ENCODE peak calls at places on chromosomes 12 and 14, in five cellular contexts. C, W, Y, N and E are unnamed samples.
A peak's percentile ranks its signal among the peaks of the same experiment; 100 is the strongest.

GRCh38 chr12:30847259-30847658 is 79.3 kb upstream of the TSPAN11 start:
- DNase-seq in N (peak; percentile 76), C (no peak), Y (no peak), W (no peak), E (no peak)

GRCh38 chr14:37452323-37452722 is 142.7 kb downstream of the FOXA1 start:
- DNase-seq in Y (no peak), C (no peak), N (no peak), W (no peak), E (no peak)

GRCh38 chr14:99015833-99016232 is 256.2 kb downstream of the BCL11B start:
- DNase-seq in W (no peak), Y (no peak), C (no peak), N (no peak), E (no peak)

GRCh38 chr12:65306603-65307501 is 28.4 kb downstream of the MSRB3 start:
- DNase-seq in C (no peak), N (peak; percentile 83), Y (peak; percentile 25), W (no peak), E (no peak)

GRCh38 chr14:45810152-45810872 is 557.3 kb upstream of the MIS18BP1 start:
- DNase-seq in C (no peak), Y (no peak), N (peak; percentile 9), W (no peak), E (no peak)

GRCh38 chr12:61804301-61804700 is 455.9 kb upstream of the USP15 start:
- DNase-seq in W (no peak), Y (no peak), N (no peak), C (no peak), E (no peak)

GRCh38 chr14:76937181-76938091 is 91.1 kb downstream of the IRF2BPL start:
- DNase-seq in W (peak; percentile 39), Y (no peak), N (no peak), C (peak; percentile 83), E (no peak)

GRCh38 chr12:569091-569676 is 94.1 kb downstream of the NINJ2 start:
- DNase-seq in W (no peak), N (no peak), Y (no peak), C (peak; percentile 58), E (no peak)

GRCh38 chr14:104349950-104350349 is 211.6 kb downstream of the KIF26A start:
- DNase-seq in C (peak; percentile 48), W (peak; percentile 24), Y (no peak), N (no peak), E (no peak)

DNA sequence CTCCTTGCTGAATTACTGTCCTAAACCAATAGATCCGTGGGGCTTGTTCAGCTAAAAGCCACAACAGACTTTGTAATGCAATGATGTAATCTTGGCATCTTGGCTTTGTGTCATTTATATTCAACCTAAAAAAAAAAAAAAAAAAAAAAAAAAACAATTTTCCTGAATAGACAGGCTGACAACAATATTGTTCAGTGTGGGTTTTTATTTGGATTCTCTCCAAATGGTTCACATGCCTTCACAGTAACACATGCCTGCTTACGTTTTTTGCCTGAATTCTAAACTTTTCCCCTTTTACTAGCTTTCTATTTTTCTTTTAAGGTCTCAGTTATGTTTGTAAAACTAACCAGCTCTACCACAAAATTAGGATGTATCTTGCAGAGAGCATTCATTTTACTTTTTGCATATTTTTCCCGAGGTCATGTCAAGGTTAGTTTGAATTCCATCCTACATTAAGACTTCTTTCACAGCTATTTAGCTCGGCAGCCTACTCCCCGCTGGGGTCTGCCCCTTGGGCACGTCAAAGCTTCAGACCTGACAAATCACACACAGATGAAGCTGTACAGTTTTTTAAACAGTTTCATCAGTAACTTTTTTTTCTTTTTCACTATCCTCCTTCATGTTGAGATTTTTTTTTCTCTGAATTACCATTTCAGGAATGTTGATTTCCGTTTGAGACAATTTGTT is 213.7 kb upstream of the NPAS3 start:
- DNase-seq in Y (no peak), W (no peak), N (peak; percentile 7), C (no peak), E (peak; percentile 85)
- H3K4me3 ChIP-seq in Y (no peak overlapping the region), W (no peak overlapping the region), N (no peak overlapping the region), C (peak overlapping the region; percentile 41), E (peak overlapping the region; percentile 22)

DNA sequence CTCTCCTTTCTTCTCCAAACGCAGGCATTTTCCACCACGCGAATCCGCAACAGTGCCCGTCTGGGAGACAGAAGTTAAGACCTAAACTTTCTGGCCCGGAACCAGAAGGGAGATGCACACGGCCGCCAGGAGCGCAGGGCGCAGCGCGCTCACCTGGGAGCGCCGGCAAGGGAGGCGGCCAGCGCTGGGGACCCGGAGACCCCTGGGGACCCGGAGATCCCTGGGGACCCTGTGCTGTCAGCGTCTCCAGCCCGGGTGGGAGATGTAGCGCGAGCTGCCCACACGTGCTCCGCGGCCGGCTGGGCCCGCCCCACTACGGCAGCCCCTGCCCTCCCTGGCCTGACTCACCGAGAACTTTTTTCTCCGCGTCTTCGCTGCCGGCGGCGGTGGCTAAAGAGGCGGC is 620 bp downstream of the YBX3 start:
- DNase-seq in Y (no peak), C (peak; percentile 80), N (peak; percentile 48), W (peak; percentile 43), E (no peak)
- TF ChIP-seq CTCF in Y (no peak), C (peak; percentile 19), N (no peak), W (peak; percentile 41), E (peak; percentile 35)

GRCh38 chr12:6225630-6226001 is 25.4 kb downstream of the CD9 start:
- DNase-seq in N (no peak), Y (no peak), W (no peak), C (no peak), E (no peak)

GRCh38 chr12:6224550-6224949 is 24.4 kb downstream of the CD9 start:
- DNase-seq in W (no peak), N (peak; percentile 15), Y (no peak), C (peak; percentile 97), E (no peak)

GRCh38 chr12:6228535-6229223 is 28.5 kb downstream of the CD9 start:
- DNase-seq in N (peak; percentile 52), C (peak; percentile 86), W (no peak), Y (no peak), E (no peak)

GRCh38 chr12:6226002-6226700 is 26.0 kb downstream of the CD9 start:
- DNase-seq in W (peak; percentile 79), N (no peak), C (peak; percentile 96), Y (no peak), E (no peak)

DNA sequence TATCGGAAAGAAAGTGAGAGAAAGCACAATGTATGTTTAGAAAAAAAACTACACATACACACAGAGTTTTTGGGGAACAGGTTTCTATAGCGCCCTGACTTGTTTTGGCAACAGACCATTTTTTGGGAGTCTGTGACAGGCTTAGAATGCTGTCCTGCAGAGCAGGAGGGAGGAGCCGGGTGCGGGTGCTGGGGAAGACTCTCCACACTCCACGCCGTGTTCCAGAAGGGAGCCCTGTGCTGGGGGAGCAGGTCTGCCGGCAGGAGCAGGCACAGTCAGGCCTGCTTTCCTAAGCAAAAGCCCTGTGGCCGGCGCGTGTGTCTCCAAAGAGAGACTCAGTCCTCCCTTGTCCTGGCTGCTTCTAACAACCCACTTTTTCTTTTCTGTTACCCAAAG is 26.5 kb downstream of the CD9 start:
- DNase-seq in Y (no peak), C (peak; percentile 81), N (no peak), W (no peak), E (no peak)
- H3K36me3 ChIP-seq in Y (peaks cover 3% of the 10 kb centered on the region), C (peaks cover 8% of the 10 kb centered on the region), N (peaks cover 29% of the 10 kb centered on the region), W (no peaks in the 10 kb centered on the region), E (no peaks in the 10 kb centered on the region)

GRCh38 chr12:131844140-131844539 is 15.9 kb downstream of the MMP17 start:
- DNase-seq in C (no peak), N (no peak), Y (no peak), W (no peak), E (no peak)
- H3K4me3 ChIP-seq in C (no peak overlapping the region), N (no peak overlapping the region), Y (no peak overlapping the region), W (no peak overlapping the region), E (no peak overlapping the region)

GRCh38 chr12:8912910-8913309 is 1.4 kb upstream of the PHC1 start:
- DNase-seq in Y (no peak), N (peak; percentile 56), C (no peak), W (peak; percentile 32), E (no peak)
- TF ChIP-seq CTCF in Y (peak; percentile 31), N (peak; percentile 5), C (no peak), W (no peak), E (no peak)

DNA sequence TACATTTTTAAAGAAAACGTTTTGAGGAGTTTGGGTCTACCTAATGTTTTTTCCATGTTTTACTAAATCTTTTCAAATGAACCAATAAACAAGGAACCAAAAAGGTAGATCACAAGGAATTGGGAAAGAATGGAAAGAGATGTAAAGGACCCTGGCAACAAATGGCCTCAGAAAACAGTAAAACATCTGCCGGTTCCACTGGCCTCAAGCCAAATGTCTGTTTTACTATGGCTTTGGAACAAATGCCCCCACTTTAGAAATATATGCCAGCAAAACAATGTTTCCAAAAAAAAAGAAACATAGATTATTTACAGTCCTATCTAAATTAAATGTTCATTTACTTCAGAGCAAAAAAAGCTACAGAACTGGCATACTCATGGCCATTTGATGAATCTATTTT is 3.0 kb downstream of the TRMT5 start:
- DNase-seq in C (no peak), W (no peak), Y (no peak), N (no peak), E (no peak)
- H3K36me3 ChIP-seq in C (peaks cover 9% of the 10 kb centered on the region), W (peaks cover 6% of the 10 kb centered on the region), Y (no peaks in the 10 kb centered on the region), N (peaks cover 25% of the 10 kb centered on the region), E (peaks cover 1% of the 10 kb centered on the region)

GRCh38 chr12:44667461-44667860 is 208.7 kb downstream of the NELL2 start:
- DNase-seq in C (no peak), Y (no peak), N (no peak), W (no peak), E (no peak)

GRCh38 chr12:44677724-44678123 is 198.4 kb downstream of the NELL2 start:
- DNase-seq in C (no peak), W (no peak), Y (no peak), N (no peak), E (no peak)

GRCh38 chr12:44668443-44668842 is 207.7 kb downstream of the NELL2 start:
- DNase-seq in C (no peak), W (no peak), N (no peak), Y (no peak), E (no peak)

GRCh38 chr12:44674866-44675265 is 201.2 kb downstream of the NELL2 start:
- DNase-seq in C (no peak), N (no peak), Y (no peak), W (no peak), E (no peak)

DNA sequence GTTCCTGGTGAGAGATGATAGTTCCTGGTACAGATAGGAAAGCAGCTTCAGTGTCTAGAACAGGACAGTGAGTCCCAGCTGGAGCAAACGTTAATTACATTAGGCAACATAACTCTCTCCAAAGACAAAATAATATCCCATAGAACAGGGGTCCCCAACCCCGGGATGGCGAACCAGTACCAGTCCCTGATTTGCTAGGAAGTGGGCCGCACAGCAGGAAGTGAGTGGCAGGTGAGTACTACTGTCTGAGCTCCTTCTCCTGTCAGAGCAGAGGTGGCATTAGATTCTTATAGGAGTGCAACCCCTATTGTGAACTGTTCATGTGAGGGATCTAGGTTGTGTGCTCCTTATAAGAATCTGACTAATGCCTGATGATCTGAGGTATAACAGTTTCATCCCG is 204.1 kb downstream of the NELL2 start:
- DNase-seq in N (no peak), C (no peak), W (no peak), Y (no peak), E (no peak)
- H3K4me3 ChIP-seq in N (no peak overlapping the region), C (no peak overlapping the region), W (no peak overlapping the region), Y (no peak overlapping the region), E (no peak overlapping the region)